ENCODE peak calls at places on chromosomes 3 and 15, in ten cellular contexts. Q is cardiac muscle cell; J is psoas muscle; Y is sigmoid colon; V is heart left ventricle; I is fibroblast of lung; C is iPS DF 6.9; N is CD8-positive, alpha-beta memory T cell; D is A549; W is Caco-2. M is an unnamed sample. For H3K4me1, the result is how much of the 10 kb centered on the place peaks cover.

GRCh38 chr3:66912306-66912705 is 85.8 kb upstream of the KBTBD8 start:
- DNase-seq in Q (no peak), J (no peak), Y (no peak), V (no peak), I (no peak), C (no peak), N (no peak), D (no peak), W (no peak), M (no peak)

GRCh38 chr15:80887148-80887547 is 102.5 kb downstream of the MESD start:
- DNase-seq in Q (no peak), J (no peak), Y (no peak), V (no peak), I (no peak), C (no peak), N (no peak), D (peak), W (no peak), M (no peak)

GRCh38 chr3:64554086-64554920 is 133.5 kb downstream of the ADAMTS9 start:
- DNase-seq in Q (no peak), J (no peak), Y (no peak), V (no peak), I (peak), C (no peak), N (no peak), D (no peak), W (no peak), M (no peak)

GRCh38 chr3:1677576-1678164 is 421.0 kb upstream of the CNTN4 start:
- DNase-seq in Q (peak), J (no peak), Y (no peak), V (no peak), I (no peak), C (no peak), N (no peak), D (no peak), W (no peak), M (no peak)

GRCh38 chr3:153503873-153504272 is 341.8 kb downstream of the RAP2B start:
- DNase-seq in Q (no peak), J (no peak), Y (no peak), V (no peak), I (no peak), C (no peak), N (no peak), D (no peak), W (no peak), M (no peak)

GRCh38 chr3:89246326-89246725 is 138.9 kb downstream of the EPHA3 start:
- DNase-seq in Q (no peak), J (no peak), Y (no peak), V (no peak), I (no peak), C (peak), N (no peak), D (no peak), W (peak), M (no peak)

GRCh38 chr3:128312271-128312670 is 154.4 kb downstream of the DNAJB8 start:
- DNase-seq in Q (no peak), J (no peak), Y (no peak), V (no peak), I (no peak), C (no peak), N (no peak), D (no peak), W (no peak), M (no peak)

GRCh38 chr3:141878812-141879211 is 2.4 kb downstream of the ATP1B3 start:
- DNase-seq in Q (no peak), J (no peak), Y (no peak), V (no peak), I (peak), C (no peak), N (no peak), D (no peak), W (no peak), M (no peak)

GRCh38 chr3:65318231-65318630 is 630.4 kb upstream of the ADAMTS9 start:
- DNase-seq in Q (no peak), J (no peak), Y (no peak), V (no peak), I (no peak), C (no peak), N (no peak), D (no peak), W (no peak), M (no peak)

GRCh38 chr3:43030162-43030935 is 51.2 kb downstream of the GASK1A start:
- DNase-seq in Q (no peak), J (no peak), Y (no peak), V (no peak), I (no peak), C (no peak), N (no peak), D (no peak), W (no peak), M (no peak)

GRCh38 chr3:155360281-155360680 is 66.8 kb upstream of the STRIT1 start:
- DNase-seq in Q (no peak), J (no peak), Y (no peak), V (no peak), I (no peak), C (no peak), N (no peak), D (no peak), W (no peak), M (no peak)

GRCh38 chr15:99399612-99400011 is 148.3 kb downstream of the LRRC28 start:
- DNase-seq in Q (no peak), J (no peak), Y (no peak), V (no peak), I (no peak), C (no peak), N (no peak), D (no peak), W (no peak), M (no peak)

GRCh38 chr3:55658297-55659022 is 171.4 kb upstream of the WNT5A start:
- DNase-seq in Q (no peak), J (no peak), Y (no peak), V (no peak), I (no peak), C (no peak), N (no peak), D (no peak), W (no peak), M (no peak)

GRCh38 chr3:152969557-152970300 is 134.8 kb downstream of the P2RY1 start:
- DNase-seq in Q (no peak), J (no peak), Y (no peak), V (no peak), I (no peak), C (no peak), N (no peak), D (peak), W (peak), M (no peak)

GRCh38 chr3:169923189-169923588 is 11.8 kb downstream of the SAMD7 start:
- DNase-seq in Q (no peak), J (peak), Y (no peak), V (peak), I (peak), C (no peak), N (no peak), D (no peak), W (no peak), M (no peak)

GRCh38 chr3:37320276-37320675 is 145.9 kb upstream of the LRRFIP2 start:
- DNase-seq in Q (no peak), J (no peak), Y (no peak), V (no peak), I (no peak), C (no peak), N (no peak), D (no peak), W (no peak), M (no peak)

GRCh38 chr3:48598323-48599076 is 3.4 kb upstream of the COL7A1 start:
- DNase-seq in Q (peak), J (peak), Y (no peak), V (peak), I (peak), C (no peak), N (no peak), D (peak), W (peak), M (peak)

GRCh38 chr3:27575509-27575908 is 91.3 kb upstream of the SLC4A7 start:
- DNase-seq in Q (no peak), J (no peak), Y (no peak), V (no peak), I (no peak), C (no peak), N (no peak), D (no peak), W (no peak), M (no peak)

GRCh38 chr3:106119691-106120090 is 250.9 kb upstream of the CBLB start:
- DNase-seq in Q (no peak), J (no peak), Y (no peak), V (no peak), I (no peak), C (no peak), N (no peak), D (peak), W (no peak), M (no peak)

GRCh38 chr15:47185222-47185800 is 532.0 kb upstream of the SEMA6D start:
- DNase-seq in Q (no peak), J (no peak), Y (no peak), V (no peak), I (peak), C (no peak), N (no peak), D (no peak), W (no peak), M (no peak)

GRCh38 chr15:73927476-73928240 is 1.4 kb downstream of the LOXL1 start:
- DNase-seq in Q (peak), J (peak), Y (no peak), V (peak), I (peak), C (no peak), N (peak), D (peak), W (peak), M (no peak)

GRCh38 chr15:68421798-68422402 is 10.1 kb downstream of the ITGA11 start:
- DNase-seq in Q (no peak), J (no peak), Y (no peak), V (no peak), I (peak), C (no peak), N (no peak), D (no peak), W (no peak), M (no peak)

GRCh38 chr3:196662711-196663571 is 23.4 kb downstream of the NRROS start:
- DNase-seq in Q (no peak), J (no peak), Y (no peak), V (no peak), I (no peak), C (no peak), N (no peak), D (no peak), W (no peak), M (no peak)

GRCh38 chr3:148763921-148764320 is 63.7 kb upstream of the CPB1 start:
- DNase-seq in Q (no peak), J (no peak), Y (no peak), V (no peak), I (peak), C (no peak), N (no peak), D (no peak), W (no peak), M (no peak)

GRCh38 chr3:101179637-101180036 is 140.7 kb downstream of the IMPG2 start:
- DNase-seq in Q (no peak), J (peak), Y (no peak), V (no peak), I (peak), C (no peak), N (no peak), D (no peak), W (no peak), M (no peak)

GRCh38 chr15:77035999-77036471 is 34.9 kb downstream of the TSPAN3 start:
- DNase-seq in Q (no peak), J (no peak), Y (peak), V (peak), I (no peak), C (no peak), N (peak), D (no peak), W (no peak), M (no peak)

GRCh38 chr3:158742861-158743260 is 10.6 kb upstream of the RARRES1 start:
- DNase-seq in Q (no peak), J (no peak), Y (no peak), V (no peak), I (peak), C (no peak), N (no peak), D (no peak), W (no peak), M (no peak)

GRCh38 chr3:86990171-86990733 is 697 bp downstream of the VGLL3 start:
- DNase-seq in Q (no peak), J (peak), Y (peak), V (peak), I (no peak), C (no peak), N (no peak), D (peak), W (peak), M (peak)

GRCh38 chr15:40439461-40440299 is 1.1 kb upstream of the BAHD1 start:
- DNase-seq in Q (peak), J (peak), Y (no peak), V (peak), I (no peak), C (no peak), N (peak), D (peak), W (peak), M (peak)

GRCh38 chr3:41265011-41265545 is 65.8 kb downstream of the CTNNB1 start:
- DNase-seq in Q (no peak), J (no peak), Y (no peak), V (no peak), I (peak), C (no peak), N (no peak), D (peak), W (no peak), M (no peak)

DNA sequence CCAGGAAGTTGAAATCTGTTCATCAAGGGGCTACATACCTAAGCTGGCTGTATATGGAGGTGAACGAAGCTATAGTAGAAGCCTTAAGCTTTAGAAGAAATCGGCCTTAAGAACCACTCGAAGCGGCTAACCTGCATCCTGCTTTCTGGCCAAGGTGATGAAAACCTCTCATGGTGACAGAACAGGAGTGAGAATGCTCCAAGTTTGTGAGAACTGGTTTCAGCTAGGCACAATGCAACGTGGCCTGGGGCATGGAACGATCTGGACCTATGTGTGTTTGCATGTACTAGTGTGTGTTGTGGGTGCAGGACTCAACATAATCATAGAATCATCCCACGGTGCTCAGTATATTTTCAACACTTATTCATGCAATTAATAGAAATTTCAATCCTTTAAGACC is 31.4 kb upstream of the SPTBN5 start:
- DNase-seq in Q (peak), J (no peak), Y (no peak), V (no peak), I (no peak), C (no peak), N (no peak), D (no peak), W (no peak), M (no peak)
- H3K4me1 ChIP-seq in Q (under half), J (under half), Y (under half), V (half or more), I (under half), C (under half), N (under half), D (half or more), W (half or more), M (under half)

GRCh38 chr3:177085784-177086183 is 111.5 kb downstream of the TBL1XR1 start:
- DNase-seq in Q (no peak), J (no peak), Y (no peak), V (no peak), I (no peak), C (no peak), N (no peak), D (no peak), W (no peak), M (no peak)
- H3K4me1 ChIP-seq in Q (under half), J (under half), Y (under half), V (under half), I (under half), C (under half), N (under half), D (under half), W (under half), M (under half)

GRCh38 chr3:62363275-62363674 is 10.1 kb downstream of the FEZF2 start:
- DNase-seq in Q (no peak), J (no peak), Y (no peak), V (no peak), I (no peak), C (no peak), N (no peak), D (no peak), W (no peak), M (no peak)
- H3K4me1 ChIP-seq in Q (under half), J (under half), Y (under half), V (under half), I (under half), C (under half), N (under half), D (under half), W (under half), M (under half)

GRCh38 chr15:69573815-69574472 is 121.3 kb downstream of the RPLP1 start:
- DNase-seq in Q (no peak), J (no peak), Y (no peak), V (no peak), I (no peak), C (no peak), N (no peak), D (no peak), W (no peak), M (peak)
- H3K4me1 ChIP-seq in Q (under half), J (under half), Y (under half), V (under half), I (under half), C (under half), N (under half), D (under half), W (under half), M (under half)

DNA sequence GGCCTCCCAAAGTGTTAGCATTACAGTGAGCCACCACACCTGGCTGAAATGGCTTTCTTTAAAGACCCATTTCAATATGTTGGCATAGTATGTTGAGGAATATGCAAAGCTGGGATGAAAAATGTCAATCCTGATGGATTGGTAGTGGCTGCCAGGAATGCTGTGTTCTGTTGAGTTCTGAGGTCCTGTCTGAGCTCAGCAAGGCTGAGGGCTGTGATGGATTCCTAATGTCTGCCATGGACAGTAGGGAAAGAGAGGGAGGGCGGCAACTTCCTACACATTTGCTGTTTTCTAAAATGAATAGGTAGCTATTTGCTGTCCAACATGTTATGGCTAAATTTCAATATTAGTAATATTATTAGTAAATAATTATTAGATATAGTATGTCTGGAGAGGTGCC is 8.2 kb downstream of the RAB8B start:
- DNase-seq in Q (no peak), J (no peak), Y (no peak), V (no peak), I (no peak), C (no peak), N (no peak), D (no peak), W (no peak), M (no peak)
- H3K4me1 ChIP-seq in Q (under half), J (under half), Y (under half), V (under half), I (under half), C (under half), N (half or more), D (under half), W (under half), M (under half)

GRCh38 chr3:156817931-156818765 is 8.0 kb upstream of the LEKR1 start:
- DNase-seq in Q (no peak), J (no peak), Y (no peak), V (no peak), I (no peak), C (no peak), N (no peak), D (no peak), W (peak), M (no peak)

GRCh38 chr3:156819842-156820686 is 6.1 kb upstream of the LEKR1 start:
- DNase-seq in Q (no peak), J (no peak), Y (no peak), V (no peak), I (no peak), C (no peak), N (no peak), D (no peak), W (no peak), M (no peak)

GRCh38 chr3:156816794-156817741 is 9.1 kb upstream of the LEKR1 start:
- DNase-seq in Q (peak), J (peak), Y (peak), V (peak), I (peak), C (no peak), N (peak), D (peak), W (peak), M (peak)

GRCh38 chr3:156818890-156819289 is 7.3 kb upstream of the LEKR1 start:
- DNase-seq in Q (no peak), J (no peak), Y (no peak), V (no peak), I (peak), C (no peak), N (no peak), D (peak), W (peak), M (no peak)

GRCh38 chr3:156820687-156821070 is 5.5 kb upstream of the LEKR1 start:
- DNase-seq in Q (no peak), J (no peak), Y (no peak), V (no peak), I (no peak), C (no peak), N (no peak), D (no peak), W (no peak), M (no peak)
- H3K4me1 ChIP-seq in Q (under half), J (under half), Y (under half), V (under half), I (under half), C (under half), N (under half), D (under half), W (under half), M (under half)

DNA sequence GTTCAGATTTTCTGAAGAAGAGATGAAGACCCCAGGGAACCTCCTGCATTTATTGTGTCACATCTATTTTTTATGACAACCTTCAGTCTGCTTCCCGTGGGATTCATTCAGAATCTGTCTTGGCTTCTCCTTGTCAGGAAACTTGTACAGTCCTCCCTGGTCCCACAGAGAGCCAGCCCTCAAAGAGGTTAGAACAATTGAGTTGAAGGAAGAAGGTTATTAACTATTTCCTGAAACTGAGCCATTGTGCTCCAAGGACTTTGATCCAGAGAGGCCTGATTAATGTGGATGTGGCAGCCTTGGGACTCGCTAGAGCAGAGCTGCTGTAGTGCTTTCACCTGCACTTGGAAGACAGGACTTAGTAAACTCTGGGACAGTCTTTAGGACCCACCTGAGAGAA is 61.5 kb upstream of the PLXNA1 start:
- DNase-seq in Q (no peak), J (no peak), Y (no peak), V (no peak), I (no peak), C (no peak), N (no peak), D (no peak), W (no peak), M (no peak)
- H3K4me1 ChIP-seq in Q (under half), J (under half), Y (under half), V (under half), I (under half), C (under half), N (under half), D (under half), W (under half), M (under half)

GRCh38 chr3:192897005-192897404 is 20.7 kb downstream of the MB21D2 start:
- DNase-seq in Q (no peak), J (no peak), Y (no peak), V (no peak), I (no peak), C (no peak), N (no peak), D (no peak), W (peak), M (no peak)
- H3K4me1 ChIP-seq in Q (under half), J (under half), Y (under half), V (under half), I (under half), C (under half), N (under half), D (half or more), W (half or more), M (under half)

GRCh38 chr15:67106764-67107013 is 41.3 kb downstream of the SMAD3 start:
- DNase-seq in Q (no peak), J (no peak), Y (no peak), V (no peak), I (no peak), C (no peak), N (no peak), D (no peak), W (no peak), M (no peak)
- H3K4me1 ChIP-seq in Q (under half), J (half or more), Y (under half), V (under half), I (half or more), C (under half), N (half or more), D (half or more), W (under half), M (under half)

M was measured in tibial artery.